ENCODE peak calls at places on chromosomes 12 and 14, in six cellular contexts. L, Q, R, I, C and K are unnamed samples.

GRCh38 chr12:108333898-108334699 is 5.0 kb downstream of the CMKLR1 start:
- DNase-seq in R (no peak), Q (no peak), L (no peak), C (no peak), I (peak), K (no peak)

GRCh38 chr14:64760146-64760755 is 56.0 kb downstream of the PLEKHG3 start:
- DNase-seq in Q (peak), R (peak), C (peak), I (peak), L (peak), K (peak)

GRCh38 chr12:93699271-93700141 is 22.3 kb downstream of the CRADD start:
- DNase-seq in R (no peak), I (no peak), L (no peak), C (no peak), Q (no peak), K (no peak)

GRCh38 chr12:96441811-96442210 is 41.6 kb upstream of the CDK17 start:
- DNase-seq in C (no peak), R (no peak), L (no peak), I (no peak), Q (no peak), K (no peak)

GRCh38 chr14:91306547-91306946 is 62.0 kb upstream of the GPR68 start:
- DNase-seq in Q (no peak), I (no peak), L (no peak), R (no peak), C (no peak), K (no peak)

GRCh38 chr12:105474672-105475071 is 144.2 kb downstream of the C12orf75 start:
- DNase-seq in Q (peak), I (peak), C (no peak), R (no peak), L (no peak), K (no peak)

GRCh38 chr14:26719514-26719913 is 121.7 kb upstream of the NOVA1 start:
- DNase-seq in L (no peak), I (no peak), R (no peak), Q (no peak), C (no peak), K (no peak)

GRCh38 chr12:122094735-122095561 is 16.4 kb downstream of the MLXIP start:
- DNase-seq in C (no peak), L (no peak), R (no peak), I (peak), Q (no peak), K (no peak)

GRCh38 chr12:58009355-58009754 is 68.0 kb downstream of the ATP23 start:
- DNase-seq in I (no peak), R (no peak), L (no peak), Q (no peak), C (no peak), K (no peak)

GRCh38 chr12:58607805-58608204 is 312.5 kb downstream of the LRIG3 start:
- DNase-seq in C (no peak), R (no peak), L (no peak), I (no peak), Q (no peak), K (no peak)

GRCh38 chr12:91999823-92000222 is 145.8 kb downstream of the BTG1 start:
- DNase-seq in I (no peak), R (no peak), L (no peak), Q (no peak), C (no peak), K (no peak)

GRCh38 chr14:99511421-99512109 is 30.4 kb downstream of the CCNK start:
- DNase-seq in I (no peak), L (no peak), C (no peak), R (no peak), Q (no peak), K (no peak)

GRCh38 chr14:93538411-93538810 is 107.7 kb downstream of the UNC79 start:
- DNase-seq in I (no peak), L (no peak), R (no peak), C (no peak), Q (no peak), K (no peak)

GRCh38 chr12:68011882-68012207 is 22.6 kb downstream of the IFNG-AS1 start:
- DNase-seq in Q (no peak), L (no peak), I (no peak), R (no peak), C (no peak), K (no peak)

GRCh38 chr12:47376937-47377336 is 297.2 kb upstream of the AMIGO2 start:
- DNase-seq in I (no peak), C (no peak), R (no peak), L (no peak), Q (no peak), K (no peak)